ENCODE peak calls at places on chromosomes 3 and 15, in ten cellular contexts. V, T, E, O, K, Z, H, X, R and S are unnamed samples.

GRCh38 chr15:25345943-25346342 is 92.9 kb downstream of the UBE3A start:
- DNase-seq in K (no peak), Z (peak; percentile 10), V (peak; percentile 88), R (no peak), X (no peak), E (no peak), T (peak; percentile 4), O (no peak), H (no peak), S (no peak)

GRCh38 chr3:156218353-156218744 is 98.0 kb downstream of the KCNAB1 start:
- DNase-seq in V (no peak), X (no peak), K (no peak), H (no peak), T (no peak), R (no peak), O (no peak), E (peak; percentile 49), Z (no peak), S (no peak)

GRCh38 chr3:187802928-187803259 is 57.6 kb upstream of the BCL6 start:
- DNase-seq in K (peak; percentile 27), H (no peak), T (no peak), Z (no peak), X (no peak), O (no peak), E (no peak), V (no peak), R (no peak), S (no peak)

GRCh38 chr3:136938334-136938733 is 19.4 kb upstream of the IL20RB start:
- DNase-seq in O (no peak), H (no peak), E (no peak), R (no peak), T (peak; percentile 38), Z (no peak), K (no peak), V (no peak), X (no peak), S (no peak)

GRCh38 chr3:188749830-188750229 is 421.9 kb upstream of the TPRG1 start:
- DNase-seq in V (no peak), X (no peak), E (no peak), Z (no peak), O (no peak), T (no peak), K (no peak), H (no peak), R (no peak), S (no peak)

GRCh38 chr15:92394327-92395175 is 870 bp downstream of the ST8SIA2 start:
- DNase-seq in O (no peak), H (no peak), Z (peak; percentile 36), X (no peak), T (no peak), K (no peak), E (no peak), R (no peak), V (no peak), S (no peak)

GRCh38 chr3:81980566-81981494 is 219.4 kb upstream of the GBE1 start:
- DNase-seq in K (no peak), Z (no peak), O (no peak), X (no peak), R (no peak), V (no peak), H (no peak), T (no peak), E (no peak), S (no peak)

GRCh38 chr3:16618721-16619120 is 13.5 kb upstream of the DAZL start:
- DNase-seq in T (no peak), H (no peak), O (no peak), E (peak; percentile 23), K (no peak), V (no peak), Z (no peak), X (no peak), R (no peak), S (no peak)

GRCh38 chr3:3053974-3054373 is 56.2 kb downstream of the IL5RA start:
- DNase-seq in Z (no peak), V (no peak), T (peak; percentile 21), X (no peak), O (no peak), K (no peak), E (no peak), H (no peak), R (no peak), S (no peak)

GRCh38 chr3:173862701-173863100 is 465.2 kb downstream of the NLGN1 start:
- DNase-seq in R (no peak), E (no peak), Z (no peak), V (no peak), T (no peak), H (no peak), K (no peak), X (no peak), O (no peak), S (no peak)

GRCh38 chr3:4772171-4772804 is 206.9 kb upstream of the BHLHE40 start:
- DNase-seq in V (peak; percentile 82), Z (no peak), X (no peak), K (no peak), R (no peak), H (no peak), E (peak; percentile 38), T (peak; percentile 51), O (no peak), S (no peak)